ENCODE peak calls at places on chromosomes 7 and 10, in seven cellular contexts. One of them, this sample, is unnamed.

GRCh38 chr10:60172363-60172990 is 217.2 kb downstream of the ANK3 start:
- DNase-seq in brain microvascular endothelial cell: no peak
- DNase-seq in psoas muscle: no peak
- DNase-seq in cardiac fibroblast: no peak
- DNase-seq in astrocyte of the cerebellum: no peak
- DNase-seq in GM06990: no peak
- DNase-seq in MM.1S: no peak
- DNase-seq in this sample: no peak

GRCh38 chr7:112202819-112203218 is 3.4 kb downstream of the DOCK4 start:
- DNase-seq in brain microvascular endothelial cell: no peak
- DNase-seq in MM.1S: peak; percentile 77
- DNase-seq in cardiac fibroblast: peak; percentile 49
- DNase-seq in GM06990: no peak
- DNase-seq in psoas muscle: peak; percentile 31
- DNase-seq in astrocyte of the cerebellum: no peak
- DNase-seq in this sample: no peak

GRCh38 chr7:126403040-126403439 is 849.7 kb downstream of the GRM8 start:
- DNase-seq in GM06990: no peak
- DNase-seq in brain microvascular endothelial cell: no peak
- DNase-seq in MM.1S: no peak
- DNase-seq in cardiac fibroblast: no peak
- DNase-seq in astrocyte of the cerebellum: no peak
- DNase-seq in psoas muscle: no peak
- DNase-seq in this sample: no peak

GRCh38 chr7:90631502-90631901 is 35.4 kb downstream of the CDK14 start:
- DNase-seq in psoas muscle: no peak
- DNase-seq in MM.1S: no peak
- DNase-seq in astrocyte of the cerebellum: no peak
- DNase-seq in cardiac fibroblast: no peak
- DNase-seq in brain microvascular endothelial cell: no peak
- DNase-seq in GM06990: no peak
- DNase-seq in this sample: no peak

GRCh38 chr7:150879345-150879744 is 27.0 kb downstream of the AOC1 start:
- DNase-seq in cardiac fibroblast: peak; percentile 32
- DNase-seq in psoas muscle: no peak
- DNase-seq in astrocyte of the cerebellum: no peak
- DNase-seq in MM.1S: no peak
- DNase-seq in GM06990: no peak
- DNase-seq in brain microvascular endothelial cell: peak; percentile 15
- DNase-seq in this sample: no peak

GRCh38 chr10:99337261-99337905 is 8.2 kb downstream of the CNNM1 start:
- DNase-seq in GM06990: no peak
- DNase-seq in astrocyte of the cerebellum: no peak
- DNase-seq in MM.1S: no peak
- DNase-seq in brain microvascular endothelial cell: no peak
- DNase-seq in psoas muscle: no peak
- DNase-seq in cardiac fibroblast: no peak
- DNase-seq in this sample: no peak

GRCh38 chr10:126066491-126066890 is 170.1 kb downstream of the FANK1 start:
- DNase-seq in psoas muscle: no peak
- DNase-seq in GM06990: no peak
- DNase-seq in MM.1S: no peak
- DNase-seq in astrocyte of the cerebellum: no peak
- DNase-seq in brain microvascular endothelial cell: no peak
- DNase-seq in cardiac fibroblast: no peak
- DNase-seq in this sample: no peak

GRCh38 chr10:95430231-95430951 is 130.8 kb downstream of the SORBS1 start:
- DNase-seq in GM06990: no peak
- DNase-seq in cardiac fibroblast: peak; percentile 66
- DNase-seq in psoas muscle: no peak
- DNase-seq in astrocyte of the cerebellum: peak; percentile 37
- DNase-seq in brain microvascular endothelial cell: peak; percentile 14
- DNase-seq in MM.1S: peak; percentile 84
- DNase-seq in this sample: peak; percentile 30

GRCh38 chr7:856444-857095 is 19.8 kb upstream of the GET4 start:
- DNase-seq in astrocyte of the cerebellum: no peak
- DNase-seq in MM.1S: no peak
- DNase-seq in GM06990: no peak
- DNase-seq in psoas muscle: no peak
- DNase-seq in cardiac fibroblast: no peak
- DNase-seq in brain microvascular endothelial cell: no peak
- DNase-seq in this sample: no peak

GRCh38 chr10:121553861-121554264 is 44.4 kb downstream of the FGFR2 start:
- DNase-seq in brain microvascular endothelial cell: no peak
- DNase-seq in cardiac fibroblast: no peak
- DNase-seq in astrocyte of the cerebellum: no peak
- DNase-seq in MM.1S: no peak
- DNase-seq in psoas muscle: no peak
- DNase-seq in GM06990: no peak
- DNase-seq in this sample: no peak

GRCh38 chr10:6579904-6580278 is at the start of gene PRKCQ:
- DNase-seq in MM.1S: no peak
- DNase-seq in cardiac fibroblast: no peak
- DNase-seq in psoas muscle: no peak
- DNase-seq in GM06990: no peak
- DNase-seq in astrocyte of the cerebellum: no peak
- DNase-seq in brain microvascular endothelial cell: no peak
- DNase-seq in this sample: peak; percentile 41

GRCh38 chr7:87213801-87214200 is 5.7 kb downstream of the TMEM243 start:
- DNase-seq in MM.1S: no peak
- DNase-seq in astrocyte of the cerebellum: no peak
- DNase-seq in psoas muscle: no peak
- DNase-seq in cardiac fibroblast: no peak
- DNase-seq in GM06990: no peak
- DNase-seq in brain microvascular endothelial cell: no peak
- DNase-seq in this sample: no peak

GRCh38 chr7:36280840-36281812 is 108.5 kb upstream of the ANLN start:
- DNase-seq in cardiac fibroblast: peak; percentile 81
- DNase-seq in MM.1S: no peak
- DNase-seq in GM06990: peak; percentile 33
- DNase-seq in psoas muscle: peak; percentile 72
- DNase-seq in astrocyte of the cerebellum: peak; percentile 63
- DNase-seq in brain microvascular endothelial cell: peak; percentile 88
- DNase-seq in this sample: peak; percentile 91

GRCh38 chr10:84237199-84238051 is 3.9 kb downstream of the LRIT1 start:
- DNase-seq in brain microvascular endothelial cell: no peak
- DNase-seq in astrocyte of the cerebellum: no peak
- DNase-seq in GM06990: no peak
- DNase-seq in cardiac fibroblast: no peak
- DNase-seq in MM.1S: no peak
- DNase-seq in psoas muscle: no peak
- DNase-seq in this sample: no peak

GRCh38 chr10:3756360-3756740 is 28.7 kb downstream of the KLF6 start:
- DNase-seq in cardiac fibroblast: no peak
- DNase-seq in brain microvascular endothelial cell: no peak
- DNase-seq in psoas muscle: no peak
- DNase-seq in GM06990: no peak
- DNase-seq in MM.1S: no peak
- DNase-seq in astrocyte of the cerebellum: no peak
- DNase-seq in this sample: no peak

GRCh38 chr10:3758491-3758970 is 26.5 kb downstream of the KLF6 start:
- DNase-seq in psoas muscle: no peak
- DNase-seq in astrocyte of the cerebellum: no peak
- DNase-seq in brain microvascular endothelial cell: no peak
- DNase-seq in GM06990: no peak
- DNase-seq in MM.1S: no peak
- DNase-seq in cardiac fibroblast: no peak
- DNase-seq in this sample: no peak

GRCh38 chr10:3759397-3759796 is 25.6 kb downstream of the KLF6 start:
- DNase-seq in GM06990: no peak
- DNase-seq in astrocyte of the cerebellum: no peak
- DNase-seq in MM.1S: no peak
- DNase-seq in psoas muscle: no peak
- DNase-seq in cardiac fibroblast: no peak
- DNase-seq in brain microvascular endothelial cell: no peak
- DNase-seq in this sample: no peak

GRCh38 chr10:3757250-3757637 is 27.8 kb downstream of the KLF6 start:
- DNase-seq in psoas muscle: no peak
- DNase-seq in GM06990: no peak
- DNase-seq in astrocyte of the cerebellum: no peak
- DNase-seq in brain microvascular endothelial cell: no peak
- DNase-seq in cardiac fibroblast: no peak
- DNase-seq in MM.1S: peak; percentile 77
- DNase-seq in this sample: no peak

DNA sequence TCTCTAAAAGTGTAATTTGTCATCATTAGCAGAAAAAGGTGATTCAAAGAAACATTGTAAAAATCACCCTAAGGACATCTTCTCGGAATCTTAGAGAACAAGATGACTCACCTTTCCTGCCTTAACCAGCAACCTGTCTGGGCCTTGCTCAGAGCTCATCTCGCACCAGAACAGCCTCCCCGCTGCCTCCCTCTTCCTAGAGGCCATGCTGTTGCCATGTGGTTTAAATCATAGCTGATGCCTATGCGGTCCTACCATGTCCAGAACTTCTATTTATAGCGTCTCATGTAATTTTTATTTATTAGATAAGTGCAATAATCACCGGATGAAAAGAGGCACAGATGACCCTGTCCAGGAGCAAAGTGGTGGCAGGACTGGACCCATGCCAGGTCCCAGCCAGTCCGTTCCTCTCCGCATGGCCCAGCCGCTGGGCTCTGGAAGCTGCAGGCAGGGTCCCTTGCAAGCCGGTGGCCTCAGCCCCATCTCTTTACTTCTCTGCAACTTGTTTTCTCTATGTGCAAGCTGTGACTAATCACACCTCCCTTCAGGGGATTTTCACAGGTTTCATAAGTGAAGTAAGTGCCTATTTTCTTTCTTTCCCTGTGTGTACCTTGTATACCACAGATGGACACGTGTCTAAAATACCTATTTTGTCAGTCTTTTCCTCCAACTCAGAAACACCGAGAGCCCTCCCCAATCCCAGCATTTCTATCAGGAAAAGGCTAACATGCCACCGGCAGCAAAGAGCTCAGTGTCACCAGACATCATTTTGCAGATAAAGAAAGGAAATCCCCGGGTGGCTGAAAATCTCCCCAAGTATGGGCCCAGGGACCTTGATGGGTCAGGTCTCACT is 27.1 kb downstream of the KLF6 start:
- DNase-seq in GM06990: peak; percentile 75
- DNase-seq in brain microvascular endothelial cell: no peak
- DNase-seq in MM.1S: peak; percentile 88
- DNase-seq in astrocyte of the cerebellum: no peak
- DNase-seq in cardiac fibroblast: peak; percentile 63
- DNase-seq in psoas muscle: no peak
- DNase-seq in this sample: no peak
- H3K4me3 ChIP-seq in GM06990: no peak overlapping the region
- H3K4me3 ChIP-seq in brain microvascular endothelial cell: no peak overlapping the region
- H3K4me3 ChIP-seq in MM.1S: peak overlapping the region; percentile 10
- H3K4me3 ChIP-seq in astrocyte of the cerebellum: no peak overlapping the region
- H3K4me3 ChIP-seq in cardiac fibroblast: no peak overlapping the region
- H3K4me3 ChIP-seq in psoas muscle: no peak overlapping the region
- H3K4me3 ChIP-seq in this sample: no peak overlapping the region

DNA sequence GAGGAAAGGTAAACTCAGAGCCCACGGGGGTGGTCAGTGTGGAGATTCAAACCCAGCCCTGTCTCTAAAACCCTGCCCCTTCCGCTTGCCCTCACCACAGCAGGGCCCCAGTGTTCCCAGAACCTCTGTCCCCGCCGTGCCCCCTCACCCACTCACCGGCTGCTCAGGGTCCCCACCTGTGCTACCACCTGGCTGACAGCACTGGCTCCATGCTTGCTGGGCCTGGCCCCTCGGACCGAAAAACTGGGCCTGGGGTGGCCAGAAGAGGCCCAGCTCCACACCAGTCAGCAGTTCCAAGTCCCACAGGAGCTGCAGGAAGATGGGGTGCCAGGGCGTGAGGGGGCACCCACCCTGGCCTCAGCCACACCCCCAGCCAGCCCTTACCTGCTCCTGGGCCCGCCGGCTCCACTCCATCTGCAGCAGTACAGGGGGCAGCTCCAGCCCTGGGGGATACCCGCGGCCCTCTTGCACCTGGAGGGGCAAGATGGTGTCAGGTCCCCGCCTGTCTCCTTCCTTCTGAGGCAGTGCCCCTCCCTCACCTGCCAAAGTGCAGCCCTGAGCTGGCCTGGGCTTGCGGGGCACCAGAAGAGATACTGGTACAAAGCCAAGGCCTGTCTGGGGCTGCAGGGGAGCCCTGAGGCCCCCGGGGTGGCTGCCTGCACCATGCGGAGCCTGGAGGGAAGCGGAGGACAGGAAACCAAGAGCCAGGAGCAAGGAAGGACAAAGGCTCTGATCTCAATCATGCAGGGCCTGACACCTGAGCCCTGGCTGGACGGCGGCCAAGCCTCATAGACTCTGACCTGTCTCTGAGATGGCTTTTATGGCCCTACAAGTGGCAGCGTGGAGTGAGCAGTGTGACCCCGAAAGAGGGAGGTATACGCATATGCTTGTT is 11.7 kb downstream of the ATP6V1F start:
- DNase-seq in cardiac fibroblast: no peak
- DNase-seq in GM06990: no peak
- DNase-seq in astrocyte of the cerebellum: no peak
- DNase-seq in psoas muscle: peak; percentile 30
- DNase-seq in MM.1S: no peak
- DNase-seq in brain microvascular endothelial cell: no peak
- DNase-seq in this sample: no peak
- H3K4me3 ChIP-seq in cardiac fibroblast: no peak overlapping the region
- H3K4me3 ChIP-seq in GM06990: no peak overlapping the region
- H3K4me3 ChIP-seq in astrocyte of the cerebellum: no peak overlapping the region
- H3K4me3 ChIP-seq in psoas muscle: no peak overlapping the region
- H3K4me3 ChIP-seq in MM.1S: no peak overlapping the region
- H3K4me3 ChIP-seq in brain microvascular endothelial cell: no peak overlapping the region
- H3K4me3 ChIP-seq in this sample: no peak overlapping the region

GRCh38 chr10:44697096-44697495 is 214.0 kb upstream of the TMEM72 start:
- DNase-seq in astrocyte of the cerebellum: peak; percentile 88
- DNase-seq in brain microvascular endothelial cell: no peak
- DNase-seq in MM.1S: no peak
- DNase-seq in GM06990: no peak
- DNase-seq in cardiac fibroblast: no peak
- DNase-seq in psoas muscle: no peak
- DNase-seq in this sample: no peak

GRCh38 chr10:44696496-44696895 is 214.6 kb upstream of the TMEM72 start:
- DNase-seq in MM.1S: no peak
- DNase-seq in cardiac fibroblast: peak; percentile 30
- DNase-seq in psoas muscle: no peak
- DNase-seq in astrocyte of the cerebellum: peak; percentile 93
- DNase-seq in GM06990: no peak
- DNase-seq in brain microvascular endothelial cell: no peak
- DNase-seq in this sample: no peak
- H3K4me3 ChIP-seq in MM.1S: no peak overlapping the region
- H3K4me3 ChIP-seq in cardiac fibroblast: no peak overlapping the region
- H3K4me3 ChIP-seq in psoas muscle: no peak overlapping the region
- H3K4me3 ChIP-seq in astrocyte of the cerebellum: no peak overlapping the region
- H3K4me3 ChIP-seq in GM06990: no peak overlapping the region
- H3K4me3 ChIP-seq in brain microvascular endothelial cell: no peak overlapping the region
- H3K4me3 ChIP-seq in this sample: no peak overlapping the region

DNA sequence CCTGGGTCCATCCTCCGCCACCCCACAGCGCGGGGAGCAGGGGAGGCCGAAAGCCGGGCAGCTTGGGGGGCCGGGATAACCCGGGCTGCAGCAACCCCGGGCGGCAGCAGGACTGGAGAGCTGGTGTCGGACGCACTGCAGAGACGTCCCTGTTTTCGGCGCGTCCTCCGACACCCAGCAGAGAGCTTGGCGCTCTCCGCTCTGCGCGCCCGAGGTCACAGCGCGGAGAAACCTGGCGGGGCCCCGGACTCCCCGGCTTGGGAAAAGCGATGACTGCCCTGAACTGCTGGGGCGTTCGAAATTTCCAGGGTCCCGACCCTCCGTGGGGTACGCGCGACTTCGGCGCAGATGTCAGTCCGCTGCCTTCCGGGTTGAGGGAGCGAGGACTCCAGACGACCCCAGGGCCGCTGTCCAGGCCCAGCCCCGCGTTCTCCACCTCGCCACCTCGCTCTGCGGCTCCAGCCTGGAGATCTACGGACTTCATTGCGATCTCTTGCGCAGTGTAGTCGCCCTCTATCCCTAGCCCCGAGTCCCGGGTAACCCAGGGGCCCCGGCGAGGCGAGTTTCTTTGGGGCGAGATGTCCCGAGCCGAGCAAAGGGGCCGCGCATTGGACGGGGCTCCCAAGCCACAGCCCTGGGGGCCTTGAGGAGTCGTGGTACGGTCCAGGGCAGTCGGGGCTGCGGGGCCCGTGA is 617 bp upstream of the FOXI2 start:
- DNase-seq in brain microvascular endothelial cell: no peak
- DNase-seq in MM.1S: no peak
- DNase-seq in psoas muscle: no peak
- DNase-seq in astrocyte of the cerebellum: no peak
- DNase-seq in cardiac fibroblast: no peak
- DNase-seq in GM06990: no peak
- DNase-seq in this sample: no peak
- H3K4me3 ChIP-seq in brain microvascular endothelial cell: no peak overlapping the region
- H3K4me3 ChIP-seq in MM.1S: no peak overlapping the region
- H3K4me3 ChIP-seq in psoas muscle: no peak overlapping the region
- H3K4me3 ChIP-seq in astrocyte of the cerebellum: no peak overlapping the region
- H3K4me3 ChIP-seq in cardiac fibroblast: no peak overlapping the region
- H3K4me3 ChIP-seq in GM06990: no peak overlapping the region
- H3K4me3 ChIP-seq in this sample: no peak overlapping the region